ENCODE peak calls at places on chromosomes 12 and 14, in four cellular contexts. K is fibroblast of pulmonary artery; X is activated T-helper 1 cell treated with anti-CD3 and anti-CD28 coated beads, Interleukin-2, amount 50 U/mL, for 16 hours; O is lung microvascular endothelial cell. H is an unnamed sample.

GRCh38 chr12:14937014-14937413 is 1.3 kb downstream of the ERP27 start:
- DNase-seq in X (no peak), K (peak), O (no peak), H (no peak)

GRCh38 chr14:75660238-75660629 is 442 bp downstream of the ERG28 start:
- DNase-seq in O (no peak), K (no peak), X (no peak), H (no peak)

GRCh38 chr14:68790656-68791077 is 2.2 kb downstream of the ZFP36L1 start:
- DNase-seq in X (peak), K (peak), O (no peak), H (peak)

GRCh38 chr12:19223695-19224094 is 94.2 kb downstream of the PLEKHA5 start:
- DNase-seq in K (peak), O (no peak), X (no peak), H (no peak)

GRCh38 chr14:93741556-93742210 is 46.6 kb downstream of the PRIMA1 start:
- DNase-seq in O (no peak), X (no peak), K (no peak), H (no peak)

GRCh38 chr12:45601888-45602287 is 127.6 kb upstream of the ARID2 start:
- DNase-seq in X (no peak), O (no peak), K (no peak), H (no peak)

GRCh38 chr12:4217091-4217490 is 56.5 kb upstream of the CCND2 start:
- DNase-seq in O (no peak), X (no peak), K (no peak), H (no peak)

GRCh38 chr12:34401659-34402227 is 379.4 kb downstream of the ALG10 start:
- DNase-seq in O (no peak), X (no peak), K (no peak), H (no peak)

GRCh38 chr14:38261620-38262019 is 5.7 kb upstream of the CLEC14A start:
- DNase-seq in X (no peak), O (no peak), K (peak), H (no peak)

GRCh38 chr12:19138551-19139344 is 9.2 kb downstream of the PLEKHA5 start:
- DNase-seq in O (no peak), X (no peak), K (no peak), H (no peak)

GRCh38 chr12:127926004-127926403 is 341.0 kb upstream of the TMEM132C start:
- DNase-seq in X (no peak), O (peak), K (peak), H (no peak)

GRCh38 chr12:95995238-95996031 is 709 bp downstream of the HAL start:
- DNase-seq in O (no peak), X (no peak), K (no peak), H (no peak)

GRCh38 chr12:67472551-67472950 is 176.0 kb upstream of the DYRK2 start:
- DNase-seq in K (no peak), O (no peak), X (no peak), H (no peak)

GRCh38 chr12:106123551-106123991 is 15.2 kb downstream of the NUAK1 start:
- DNase-seq in X (no peak), O (no peak), K (no peak), H (no peak)

GRCh38 chr12:55725556-55725955 is 3.3 kb downstream of the CD63 start:
- DNase-seq in O (no peak), X (no peak), K (no peak), H (no peak)

GRCh38 chr12:96220902-96221301 is 26.7 kb downstream of the ELK3 start:
- DNase-seq in O (peak), X (no peak), K (peak), H (no peak)

GRCh38 chr12:65668981-65669695 is 155.1 kb upstream of the HMGA2 start:
- DNase-seq in O (no peak), X (no peak), K (no peak), H (no peak)

GRCh38 chr12:27012239-27012981 is 1.8 kb downstream of the TM7SF3 start:
- DNase-seq in O (no peak), X (no peak), K (no peak), H (no peak)

GRCh38 chr14:98198385-98198784 is 1073.6 kb downstream of the BCL11B start:
- DNase-seq in O (no peak), X (no peak), K (no peak), H (no peak)

GRCh38 chr14:75050852-75051555 is at the start of gene MLH3:
- DNase-seq in X (peak), O (peak), K (peak), H (peak)

GRCh38 chr14:99644723-99645544 is at the start of gene HHIPL1:
- DNase-seq in K (peak), O (peak), X (no peak), H (peak)

GRCh38 chr12:2922329-2922728 is 31.6 kb downstream of the TULP3 start:
- DNase-seq in X (no peak), O (no peak), K (no peak), H (no peak)

GRCh38 chr14:64191756-64192155 is 102.4 kb downstream of the ESR2 start:
- DNase-seq in O (peak), K (peak), X (no peak), H (peak)

GRCh38 chr12:129614221-129614885 is 289.5 kb downstream of the TMEM132D start:
- DNase-seq in O (no peak), K (no peak), X (no peak), H (no peak)

H was measured in dermis blood vessel endothelial cell.